ENCODE peak calls at places on chromosomes 2 and 18, in six cellular contexts. J is CD4-positive, alpha-beta T cell; C is psoas muscle; D is stomach; P is GM06990; R is HFF-Myc. M is an unnamed sample.
A peak's percentile ranks its signal among the peaks of the same experiment; 100 is the strongest.

GRCh38 chr18:9000736-9001135 is 101.8 kb upstream of the NDUFV2 start:
- DNase-seq in R (no peak), D (no peak), J (no peak), P (no peak), C (peak; percentile 55), M (no peak)

GRCh38 chr2:69605332-69605731 is 38.2 kb downstream of the AAK1 start:
- DNase-seq in R (no peak), D (no peak), J (no peak), P (no peak), C (no peak), M (no peak)

GRCh38 chr2:96143848-96144480 is 1.3 kb downstream of the DUSP2 start:
- DNase-seq in P (peak; percentile 66), J (peak; percentile 45), C (peak; percentile 54), R (no peak), D (peak; percentile 48), M (no peak)

GRCh38 chr2:204731996-204732395 is 186.7 kb downstream of the PARD3B start:
- DNase-seq in D (no peak), P (no peak), J (no peak), R (no peak), C (no peak), M (no peak)

GRCh38 chr2:155115856-155116255 is 417.4 kb downstream of the KCNJ3 start:
- DNase-seq in D (no peak), J (no peak), C (no peak), R (no peak), P (no peak), M (no peak)

GRCh38 chr2:74181739-74182138 is 3.1 kb upstream of the MOB1A start:
- DNase-seq in P (peak; percentile 65), D (no peak), C (no peak), R (no peak), J (no peak), M (no peak)

GRCh38 chr2:60888853-60889252 is 7.5 kb downstream of the REL start:
- DNase-seq in C (no peak), P (no peak), J (no peak), R (no peak), D (no peak), M (no peak)

GRCh38 chr18:41992066-41992465 is 37.0 kb downstream of the PIK3C3 start:
- DNase-seq in J (no peak), P (peak; percentile 18), C (no peak), D (no peak), R (no peak), M (no peak)

GRCh38 chr2:179860255-179861026 is 971 bp downstream of the ZNF385B start:
- DNase-seq in P (no peak), D (no peak), C (peak; percentile 45), J (no peak), R (no peak), M (no peak)

GRCh38 chr2:46942143-46942526 is 26.5 kb upstream of the MCFD2 start:
- DNase-seq in P (peak; percentile 75), D (peak; percentile 50), J (peak; percentile 61), R (no peak), C (peak; percentile 54), M (no peak)

GRCh38 chr2:112150447-112150846 is 12.3 kb downstream of the FBLN7 start:
- DNase-seq in P (no peak), C (no peak), J (no peak), D (peak; percentile 17), R (peak; percentile 26), M (peak; percentile 81)

GRCh38 chr2:207092803-207093202 is 72.9 kb downstream of the KLF7 start:
- DNase-seq in J (no peak), C (no peak), R (no peak), P (no peak), D (no peak), M (no peak)

GRCh38 chr2:73212448-73213176 is 1.4 kb upstream of the SMYD5 start:
- DNase-seq in C (peak; percentile 75), J (peak; percentile 56), R (peak; percentile 42), D (peak; percentile 78), P (peak; percentile 76), M (peak; percentile 89)

GRCh38 chr2:165203689-165204559 is at the start of gene SCN3A:
- DNase-seq in D (peak; percentile 30), R (peak; percentile 30), P (no peak), C (no peak), J (no peak), M (no peak)

GRCh38 chr2:128317186-128317897 is 1.3 kb downstream of the HS6ST1 start:
- DNase-seq in C (peak; percentile 57), D (peak; percentile 43), P (peak; percentile 70), R (no peak), J (peak; percentile 10), M (peak; percentile 81)

GRCh38 chr2:56014075-56014730 is 90.6 kb upstream of the EFEMP1 start:
- DNase-seq in C (no peak), J (no peak), D (no peak), R (no peak), P (no peak), M (no peak)

GRCh38 chr2:3403587-3404334 is 24.3 kb downstream of the TRAPPC12 start:
- DNase-seq in C (no peak), J (no peak), R (no peak), D (no peak), P (no peak), M (no peak)

GRCh38 chr2:10452334-10452733 is 4.2 kb upstream of the ODC1 start:
- DNase-seq in R (peak; percentile 53), C (no peak), D (peak; percentile 91), J (no peak), P (no peak), M (no peak)

GRCh38 chr2:42060718-42061619 is 13.1 kb downstream of the PKDCC start:
- DNase-seq in R (no peak), C (peak; percentile 75), J (no peak), P (no peak), D (no peak), M (no peak)

GRCh38 chr2:200411831-200412230 is 98.0 kb downstream of the KCTD18 start:
- DNase-seq in P (no peak), C (no peak), D (no peak), R (no peak), J (no peak), M (no peak)

GRCh38 chr2:28691774-28692281 is 59.8 kb upstream of the PPP1CB start:
- DNase-seq in J (no peak), C (peak; percentile 59), P (no peak), R (peak; percentile 61), D (peak; percentile 35), M (peak; percentile 85)

GRCh38 chr2:162092656-162093556 is 18.9 kb upstream of the DPP4 start:
- DNase-seq in P (no peak), R (peak; percentile 78), J (no peak), C (peak; percentile 63), D (no peak), M (no peak)

GRCh38 chr2:203799905-203800304 is 67.7 kb upstream of the CTLA4 start:
- DNase-seq in R (no peak), P (peak; percentile 49), C (no peak), J (no peak), D (no peak), M (no peak)

GRCh38 chr2:154978244-154978643 is 279.7 kb downstream of the KCNJ3 start:
- DNase-seq in C (no peak), R (no peak), J (no peak), D (no peak), P (no peak), M (no peak)

GRCh38 chr2:5756266-5756665 is 64.1 kb downstream of the SOX11 start:
- DNase-seq in P (no peak), J (no peak), R (no peak), C (no peak), D (no peak), M (no peak)

GRCh38 chr2:46299365-46300263 is 2.4 kb downstream of the EPAS1 start:
- DNase-seq in D (peak; percentile 75), R (no peak), P (no peak), J (no peak), C (peak; percentile 81), M (no peak)

GRCh38 chr2:105407946-105408743 is 9.3 kb upstream of the FHL2 start:
- DNase-seq in R (no peak), C (no peak), J (no peak), P (no peak), D (no peak), M (peak; percentile 40)

GRCh38 chr2:19746611-19747309 is 155.0 kb downstream of the TTC32 start:
- DNase-seq in R (no peak), C (no peak), J (no peak), P (peak; percentile 15), D (no peak), M (no peak)

GRCh38 chr2:52269696-52270485 is 1238.0 kb upstream of the NRXN1 start:
- DNase-seq in C (no peak), R (no peak), D (no peak), J (no peak), P (no peak), M (no peak)

GRCh38 chr2:137913169-137913568 is 51.1 kb upstream of the HNMT start:
- DNase-seq in R (no peak), P (no peak), D (no peak), J (no peak), C (no peak), M (no peak)

GRCh38 chr2:137912358-137912757 is 51.9 kb upstream of the HNMT start:
- DNase-seq in D (no peak), P (no peak), R (no peak), C (no peak), J (no peak), M (no peak)

GRCh38 chr2:137910641-137911040 is 53.6 kb upstream of the HNMT start:
- DNase-seq in J (no peak), D (no peak), R (no peak), P (no peak), C (no peak), M (no peak)
- TF ChIP-seq CTCF in J (no peak), D (no peak), R (no peak), P (peak; percentile 44), C (peak; percentile 61), M (peak; percentile 66)

GRCh38 chr2:138212434-138212833 is 248.2 kb downstream of the HNMT start:
- DNase-seq in D (no peak), C (no peak), P (no peak), R (no peak), J (no peak), M (no peak)
- TF ChIP-seq CTCF in D (no peak), C (no peak), P (no peak), R (no peak), J (no peak), M (no peak)

DNA sequence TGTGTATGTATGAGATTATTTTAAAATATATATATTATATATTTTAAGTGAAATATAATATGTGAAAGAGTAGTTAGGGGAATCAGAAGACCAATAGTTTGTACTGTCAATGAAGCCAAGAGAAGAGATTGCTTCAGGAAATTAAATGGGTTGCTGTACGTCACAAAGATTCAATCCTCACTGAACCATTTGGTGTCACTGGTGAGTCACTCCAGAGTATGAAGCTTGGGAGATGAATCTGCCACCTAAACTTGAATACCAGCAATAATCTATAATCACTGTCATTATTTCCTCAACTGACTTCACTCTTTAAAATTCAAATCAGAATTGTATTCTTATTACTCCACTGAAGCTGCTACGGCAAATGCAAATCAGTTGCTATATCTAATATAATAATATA is 41.9 kb upstream of the SCN9A start:
- DNase-seq in P (no peak), D (no peak), J (no peak), R (no peak), C (no peak), M (no peak)
- TF ChIP-seq CTCF in P (peak; percentile 20), D (no peak), J (no peak), R (no peak), C (no peak), M (peak; percentile 30)

DNA sequence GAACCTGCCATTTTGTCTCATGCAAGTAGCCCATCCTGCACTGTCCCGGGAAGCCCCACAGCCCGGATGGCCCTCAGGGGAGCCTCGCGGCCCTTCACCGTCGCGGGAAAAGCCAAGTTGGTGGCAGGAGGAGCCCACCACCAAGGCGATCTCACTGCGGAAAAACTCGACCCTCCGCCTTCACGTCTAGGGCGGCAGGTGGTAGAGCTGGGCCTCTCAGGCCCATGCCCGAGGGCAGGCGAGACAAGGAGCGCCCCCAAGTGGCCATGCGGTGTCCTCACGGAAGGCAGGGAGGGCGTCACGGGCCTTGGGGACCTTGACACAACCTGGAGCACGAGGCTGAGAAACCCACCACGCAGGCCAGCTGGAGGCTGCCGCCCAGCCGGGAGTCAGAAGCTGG is 34.8 kb upstream of the SKA1 start:
- DNase-seq in J (no peak), D (no peak), C (no peak), R (no peak), P (no peak), M (no peak)
- TF ChIP-seq CTCF in J (no peak), D (no peak), C (no peak), R (peak; percentile 12), P (peak; percentile 37), M (no peak)

M was measured in osteocyte.